ENCODE peak calls at places on chromosomes 12 and 14, in six cellular contexts. Z is fibroblast of the aortic adventitia, H is T follicular helper cell, M is NCI-H1105, D is MG63, I is prostate gland. X is an unnamed sample.

GRCh38 chr12:71085575-71085974 is 72.2 kb downstream of the TSPAN8 start:
- DNase-seq in M (no peak), Z (peak), D (no peak), I (no peak), H (no peak), X (peak)

GRCh38 chr14:76282581-76282980 is 93.4 kb upstream of the ESRRB start:
- DNase-seq in I (no peak), D (no peak), M (no peak), H (no peak), Z (no peak), X (no peak)

GRCh38 chr14:103623883-103624482 is 5.0 kb upstream of the KLC1 start:
- DNase-seq in Z (no peak), H (no peak), M (no peak), D (no peak), I (no peak), X (no peak)

GRCh38 chr14:29741909-29742401 is 185.7 kb downstream of the PRKD1 start:
- DNase-seq in Z (peak), H (no peak), M (no peak), D (peak), I (no peak), X (peak)

GRCh38 chr14:72515779-72516770 is 377.8 kb downstream of the DPF3 start:
- DNase-seq in H (no peak), Z (peak), M (no peak), I (no peak), D (peak), X (no peak)

GRCh38 chr12:128190614-128191013 is 76.4 kb upstream of the TMEM132C start:
- DNase-seq in Z (no peak), D (no peak), I (no peak), M (no peak), H (no peak), X (peak)

GRCh38 chr12:77724367-77724957 is 106.2 kb upstream of the NAV3 start:
- DNase-seq in H (no peak), M (peak), D (no peak), Z (peak), I (no peak), X (peak)

GRCh38 chr14:34628681-34629135 is 1.2 kb downstream of the SNX6 start:
- DNase-seq in D (no peak), M (no peak), H (peak), Z (no peak), I (no peak), X (peak)

GRCh38 chr14:86780461-86780860 is 1212.5 kb downstream of the GALC start:
- DNase-seq in H (no peak), M (no peak), D (no peak), I (no peak), Z (no peak), X (no peak)

GRCh38 chr14:93331375-93332031 is 1.3 kb downstream of the BTBD7 start:
- DNase-seq in D (no peak), I (no peak), H (no peak), Z (no peak), M (no peak), X (no peak)

GRCh38 chr12:66692170-66692569 is 13.3 kb upstream of the GRIP1 start:
- DNase-seq in D (no peak), M (no peak), I (no peak), Z (no peak), H (no peak), X (no peak)

GRCh38 chr12:120358412-120359158 is 10.4 kb downstream of the MSI1 start:
- DNase-seq in H (no peak), D (no peak), M (no peak), Z (no peak), I (no peak), X (no peak)

GRCh38 chr12:132429122-132429931 is 60.6 kb upstream of the FBRSL1 start:
- DNase-seq in Z (no peak), H (no peak), I (no peak), D (no peak), M (peak), X (no peak)

GRCh38 chr14:54209501-54210231 is 187.1 kb upstream of the CDKN3 start:
- DNase-seq in I (no peak), Z (peak), M (no peak), D (no peak), H (no peak), X (peak)

GRCh38 chr12:82468563-82468962 is 110.2 kb downstream of the METTL25 start:
- DNase-seq in M (no peak), I (no peak), D (no peak), H (no peak), Z (no peak), X (no peak)

GRCh38 chr14:103820382-103820781 is 27.0 kb downstream of the PPP1R13B start:
- DNase-seq in H (no peak), Z (no peak), D (no peak), M (no peak), I (no peak), X (no peak)

GRCh38 chr14:104290058-104290667 is 151.8 kb downstream of the KIF26A start:
- DNase-seq in D (no peak), Z (no peak), I (no peak), M (no peak), H (no peak), X (no peak)

GRCh38 chr12:31740618-31741017 is 11.8 kb upstream of the AMN1 start:
- DNase-seq in M (no peak), I (no peak), H (no peak), D (no peak), Z (no peak), X (no peak)

GRCh38 chr12:49872381-49872780 is 29.5 kb upstream of the BCDIN3D start:
- DNase-seq in I (no peak), M (no peak), D (no peak), Z (no peak), H (no peak), X (no peak)

GRCh38 chr12:106296179-106296877 is 6.2 kb upstream of the TCP11L2 start:
- DNase-seq in M (no peak), H (no peak), I (no peak), Z (peak), D (peak), X (peak)

GRCh38 chr14:50049703-50050102 is 66.7 kb downstream of the VCPKMT start:
- DNase-seq in M (no peak), Z (no peak), I (no peak), H (no peak), D (no peak), X (no peak)

GRCh38 chr12:53325539-53326061 is 4.2 kb upstream of the AAAS start:
- DNase-seq in Z (no peak), M (no peak), D (peak), I (no peak), H (no peak), X (peak)

GRCh38 chr12:48865141-48865440 is 579 bp downstream of the RND1 start:
- DNase-seq in D (no peak), Z (no peak), M (no peak), H (peak), I (no peak), X (no peak)

GRCh38 chr12:112185093-112185923 is 59.9 kb downstream of the TRAFD1 start:
- DNase-seq in D (no peak), M (no peak), Z (no peak), I (no peak), H (no peak), X (no peak)

GRCh38 chr12:94640134-94640928 is 10.0 kb downstream of the TMCC3 start:
- DNase-seq in I (no peak), D (no peak), H (no peak), Z (no peak), M (no peak), X (no peak)

GRCh38 chr12:77007476-77007875 is 57.9 kb downstream of the E2F7 start:
- DNase-seq in D (no peak), Z (peak), H (no peak), M (no peak), I (no peak), X (no peak)

GRCh38 chr14:53491256-53491905 is 338.3 kb upstream of the DDHD1 start:
- DNase-seq in M (no peak), I (no peak), D (no peak), H (no peak), Z (peak), X (peak)

GRCh38 chr14:102363182-102363952 is 626 bp downstream of the TECPR2 start:
- DNase-seq in M (peak), H (peak), I (peak), D (peak), Z (peak), X (peak)

GRCh38 chr12:45243963-45244362 is 28.1 kb downstream of the ANO6 start:
- DNase-seq in D (no peak), H (no peak), I (no peak), Z (no peak), M (no peak), X (no peak)

GRCh38 chr12:1179128-1179527 is 188.1 kb downstream of the ERC1 start:
- DNase-seq in Z (no peak), D (no peak), I (peak), H (no peak), M (no peak), X (no peak)

GRCh38 chr14:104800600-104801283 is at the start of gene ZBTB42:
- DNase-seq in M (peak), D (peak), H (peak), I (peak), Z (peak), X (no peak)

GRCh38 chr14:59060841-59061240 is 127.6 kb upstream of the DAAM1 start:
- DNase-seq in Z (peak), M (no peak), H (no peak), D (no peak), I (no peak), X (peak)

GRCh38 chr12:109732321-109733305 is 19.0 kb downstream of the FAM222A start:
- DNase-seq in Z (no peak), M (no peak), I (no peak), D (no peak), H (no peak), X (no peak)

GRCh38 chr12:124334266-124334665 is 39.4 kb downstream of the RFLNA start:
- DNase-seq in I (no peak), M (no peak), Z (no peak), H (no peak), D (no peak), X (no peak)

GRCh38 chr14:90575336-90575735 is 178.5 kb downstream of the CALM1 start:
- DNase-seq in D (no peak), M (no peak), I (no peak), H (no peak), Z (no peak), X (no peak)

GRCh38 chr12:97140355-97140754 is 233.3 kb downstream of the NEDD1 start:
- DNase-seq in M (no peak), I (no peak), Z (no peak), D (no peak), H (no peak), X (no peak)

X was measured in adipocyte.